ENCODE peak calls at places on chromosomes 12 and 14, in five cellular contexts. I, N, T, P and X are unnamed samples.

GRCh38 chr12:52164624-52165023 is 27.2 kb downstream of the KRT80 start:
- DNase-seq in I (no peak), N (no peak), T (no peak), P (no peak), X (no peak)

GRCh38 chr14:32403688-32404087 is 74.6 kb downstream of the AKAP6 start:
- DNase-seq in N (no peak), T (no peak), I (no peak), P (no peak), X (no peak)

GRCh38 chr12:54431911-54432814 is 13.1 kb upstream of the ITGA5 start:
- DNase-seq in I (peak), T (peak), N (peak), P (peak), X (no peak)

GRCh38 chr12:66132408-66132807 is 1.9 kb upstream of the LLPH start:
- DNase-seq in P (peak), I (no peak), N (no peak), T (no peak), X (no peak)

GRCh38 chr14:92923744-92924103 is 774 bp downstream of the CHGA start:
- DNase-seq in P (no peak), T (no peak), N (no peak), I (no peak), X (no peak)

GRCh38 chr12:119589087-119589486 is 4.5 kb upstream of the TMEM233 start:
- DNase-seq in I (no peak), N (no peak), P (no peak), T (no peak), X (no peak)

GRCh38 chr14:37034410-37035285 is 137.8 kb downstream of the SLC25A21 start:
- DNase-seq in N (no peak), I (no peak), P (peak), T (no peak), X (no peak)

GRCh38 chr12:22535478-22535877 is 8.9 kb downstream of the C2CD5 start:
- DNase-seq in T (no peak), I (no peak), P (no peak), N (no peak), X (no peak)

GRCh38 chr14:64755661-64756265 is 51.5 kb downstream of the PLEKHG3 start:
- DNase-seq in T (no peak), P (peak), N (no peak), I (no peak), X (no peak)

GRCh38 chr12:116404913-116405611 is 127.6 kb upstream of the MED13L start:
- DNase-seq in I (no peak), T (no peak), N (no peak), P (no peak), X (no peak)

GRCh38 chr14:47626151-47627035 is 49.0 kb downstream of the MDGA2 start:
- DNase-seq in I (no peak), N (no peak), P (no peak), T (peak), X (no peak)

GRCh38 chr12:64525461-64526160 is 73.7 kb downstream of the TBK1 start:
- DNase-seq in N (no peak), I (no peak), T (no peak), P (no peak), X (no peak)

GRCh38 chr14:65239143-65239672 is 136.9 kb upstream of the MAX start:
- DNase-seq in P (peak), I (peak), T (no peak), N (no peak), X (no peak)

GRCh38 chr12:45170456-45171042 is 45.3 kb upstream of the ANO6 start:
- DNase-seq in P (peak), T (peak), N (peak), I (peak), X (peak)

GRCh38 chr12:89261982-89262381 is 90.3 kb downstream of the DUSP6 start:
- DNase-seq in P (no peak), N (no peak), T (no peak), I (no peak), X (no peak)

GRCh38 chr14:100708349-100709217 is 18.1 kb upstream of the DLK1 start:
- DNase-seq in I (no peak), N (peak), P (no peak), T (no peak), X (no peak)

GRCh38 chr12:5620896-5621295 is 189.0 kb downstream of the NTF3 start:
- DNase-seq in T (no peak), P (no peak), N (no peak), I (peak), X (no peak)

GRCh38 chr12:94875525-94875924 is 128.0 kb downstream of the NDUFA12 start:
- DNase-seq in N (peak), P (no peak), T (peak), I (no peak), X (no peak)

GRCh38 chr14:105061428-105062047 is 3.7 kb downstream of the GPR132 start:
- DNase-seq in T (no peak), P (no peak), I (peak), N (no peak), X (no peak)

GRCh38 chr14:49861581-49861922 is 9.0 kb upstream of the NEMF start:
- DNase-seq in N (peak), P (peak), I (peak), T (peak), X (no peak)

GRCh38 chr14:39576258-39576657 is 144.0 kb upstream of the FBXO33 start:
- DNase-seq in N (no peak), T (no peak), P (no peak), I (no peak), X (no peak)

GRCh38 chr12:83016226-83016835 is 329.6 kb downstream of the TMTC2 start:
- DNase-seq in T (no peak), N (no peak), I (no peak), P (peak), X (no peak)

GRCh38 chr14:68797180-68797670 is 4.4 kb upstream of the ZFP36L1 start:
- DNase-seq in T (no peak), N (no peak), P (no peak), I (peak), X (peak)

GRCh38 chr14:59181804-59182203 is 6.7 kb upstream of the DAAM1 start:
- DNase-seq in P (no peak), N (no peak), I (no peak), T (no peak), X (no peak)

GRCh38 chr14:23071244-23071974 is 14.1 kb upstream of the CDH24 start:
- DNase-seq in N (peak), I (peak), P (peak), T (peak), X (no peak)

GRCh38 chr12:7017870-7018349 is 366 bp downstream of the LPCAT3 start:
- DNase-seq in I (no peak), T (no peak), N (no peak), P (no peak), X (no peak)

GRCh38 chr12:24297516-24297915 is 348.0 kb upstream of the SOX5 start:
- DNase-seq in T (no peak), N (no peak), I (no peak), P (no peak), X (no peak)

GRCh38 chr12:21248679-21249078 is 86.0 kb downstream of the SLCO1A2 start:
- DNase-seq in I (no peak), P (no peak), N (no peak), T (no peak), X (no peak)

GRCh38 chr14:71022939-71023338 is 115.7 kb downstream of the PCNX1 start:
- DNase-seq in I (no peak), N (no peak), T (no peak), P (no peak), X (no peak)

GRCh38 chr12:102120564-102120873 is 536 bp downstream of the PARPBP start:
- DNase-seq in P (no peak), N (no peak), I (no peak), T (no peak), X (no peak)

GRCh38 chr12:99824900-99825562 is 159.7 kb downstream of the ANKS1B start:
- DNase-seq in T (no peak), N (no peak), I (no peak), P (no peak), X (no peak)

GRCh38 chr12:570237-570925 is 92.9 kb downstream of the NINJ2 start:
- DNase-seq in T (peak), N (no peak), I (peak), P (peak), X (no peak)

GRCh38 chr12:102347761-102348160 is 132.6 kb downstream of the IGF1 start:
- DNase-seq in T (no peak), I (no peak), N (no peak), P (no peak), X (no peak)

GRCh38 chr12:95700316-95700785 is 90.2 kb downstream of the NTN4 start:
- DNase-seq in I (no peak), N (no peak), T (no peak), P (peak), X (no peak)

GRCh38 chr12:19150273-19150895 is 20.9 kb downstream of the PLEKHA5 start:
- DNase-seq in I (no peak), N (no peak), P (no peak), T (no peak), X (no peak)

GRCh38 chr14:104388631-104389325 is 190.8 kb upstream of the C14orf180 start:
- DNase-seq in N (no peak), P (no peak), T (no peak), I (peak), X (peak)

GRCh38 chr12:65121956-65122469 is 908 bp upstream of the WIF1 start:
- DNase-seq in I (no peak), T (no peak), N (no peak), P (no peak), X (no peak)

GRCh38 chr12:32870716-32871115 is 25.9 kb downstream of the PKP2 start:
- DNase-seq in T (no peak), I (no peak), P (no peak), N (no peak), X (no peak)

GRCh38 chr14:55665067-55665700 is 85.2 kb downstream of the KTN1 start:
- DNase-seq in N (no peak), I (no peak), P (no peak), T (no peak), X (no peak)
- TF ChIP-seq CTCF in N (no peak), I (no peak), P (no peak), T (no peak), X (no peak)

DNA sequence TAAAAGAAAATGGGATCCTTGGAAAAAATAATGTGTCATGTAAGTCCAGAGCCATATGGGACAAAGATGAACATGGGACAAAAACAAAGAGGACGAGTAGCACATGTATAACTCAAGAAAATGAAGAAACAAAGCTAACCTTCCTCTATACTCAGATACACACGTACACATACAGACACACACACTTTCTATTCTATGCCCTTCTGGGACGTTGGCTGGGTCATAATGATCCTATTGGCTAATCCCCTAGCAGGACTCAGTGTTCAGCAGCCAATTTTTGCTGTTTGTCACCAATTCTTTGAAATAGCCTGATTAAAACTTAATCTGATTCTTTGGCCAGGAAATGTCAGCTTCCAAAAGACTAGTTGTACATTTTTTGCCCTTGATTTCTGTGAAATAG is 189.4 kb upstream of the FOXG1 start:
- DNase-seq in P (no peak), N (no peak), I (no peak), T (no peak), X (no peak)
- TF ChIP-seq CTCF in P (no peak), N (no peak), I (no peak), T (no peak), X (no peak)

GRCh38 chr14:24313912-24314311 is 2.6 kb downstream of the LTB4R start:
- DNase-seq in T (no peak), I (no peak), P (no peak), N (no peak), X (no peak)
- TF ChIP-seq CTCF in T (no peak), I (no peak), P (no peak), N (no peak), X (no peak)

DNA sequence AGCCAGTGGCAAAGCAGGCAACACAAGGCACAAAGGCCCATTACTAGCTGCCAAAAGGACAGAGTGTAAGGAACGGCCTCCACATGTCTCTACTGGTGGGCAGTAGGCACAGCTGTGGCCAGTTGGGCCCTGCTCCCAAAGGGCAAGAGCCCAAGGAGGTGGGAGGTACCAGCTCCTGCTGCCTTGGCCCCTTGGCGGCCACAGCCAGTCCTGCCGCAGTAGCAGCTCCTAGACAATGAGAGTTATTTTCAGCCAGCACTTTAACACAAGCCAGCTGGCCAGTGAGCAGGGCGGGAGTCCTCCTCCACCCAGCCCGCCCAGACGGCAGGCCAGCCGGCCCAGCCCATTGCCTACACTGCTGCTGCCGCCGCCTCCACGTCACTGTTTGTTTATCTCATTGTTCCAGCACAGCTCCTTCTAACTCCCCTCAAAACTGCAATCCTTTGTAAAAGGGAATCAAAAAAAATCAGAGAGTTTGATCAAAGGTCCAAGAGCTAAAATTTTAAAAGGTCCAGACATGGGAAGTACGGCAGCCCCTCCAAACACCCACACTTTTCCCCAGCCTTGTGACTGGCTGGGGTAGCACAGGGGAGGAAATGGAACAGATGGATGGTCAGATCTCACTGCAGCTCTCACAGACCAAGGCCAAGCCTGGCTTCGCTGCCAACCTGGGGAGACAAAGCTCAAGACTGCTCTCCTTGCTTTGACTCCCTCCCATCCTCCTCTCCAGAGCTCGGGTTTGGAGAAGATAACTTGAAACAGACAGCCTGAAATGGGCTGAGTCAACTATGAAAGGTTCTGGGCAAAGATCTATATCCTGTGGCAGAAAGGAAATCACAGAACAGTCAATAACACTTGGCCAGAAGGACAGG is 33.5 kb downstream of the FMNL3 start:
- DNase-seq in P (peak), T (peak), N (peak), I (peak), X (peak)
- TF ChIP-seq CTCF in P (peak), T (no peak), N (peak), I (no peak), X (peak)